ENCODE peak calls at places on chromosomes 5 and 9, in six cellular contexts. A is endothelial cell; Y is CD8-positive, alpha-beta T cell; Q is AG09309; B is HFFc6; P is fibroblast of lung. S is an unnamed sample.

GRCh38 chr5:76457685-76458491 is 54.8 kb downstream of the IQGAP2 start:
- DNase-seq in A (no peak), Y (no peak), Q (no peak), B (no peak), P (peak), S (no peak)

GRCh38 chr5:111043712-111044506 is 27.6 kb upstream of the TSLP start:
- DNase-seq in A (no peak), Y (no peak), Q (no peak), B (no peak), P (peak), S (no peak)

GRCh38 chr9:15856591-15856990 is 303.7 kb downstream of the CCDC171 start:
- DNase-seq in A (no peak), Y (no peak), Q (peak), B (peak), P (peak), S (no peak)

GRCh38 chr9:91758491-91758981 is 191.5 kb downstream of the ROR2 start:
- DNase-seq in A (peak), Y (no peak), Q (no peak), B (peak), P (peak), S (peak)

GRCh38 chr9:84349706-84350105 is 9.1 kb upstream of the SLC28A3 start:
- DNase-seq in A (no peak), Y (no peak), Q (no peak), B (no peak), P (no peak), S (no peak)

GRCh38 chr9:88076286-88077070 is 61.8 kb downstream of the SPATA31C2 start:
- DNase-seq in A (peak), Y (peak), Q (no peak), B (peak), P (peak), S (no peak)

GRCh38 chr5:4042311-4042710 is 446.7 kb downstream of the IRX1 start:
- DNase-seq in A (no peak), Y (no peak), Q (no peak), B (no peak), P (no peak), S (no peak)

GRCh38 chr5:33594006-33594405 is 153.2 kb downstream of the TARS1 start:
- DNase-seq in A (no peak), Y (no peak), Q (no peak), B (no peak), P (no peak), S (no peak)

GRCh38 chr5:509632-510185 is 14.5 kb downstream of the SLC9A3 start:
- DNase-seq in A (no peak), Y (no peak), Q (no peak), B (no peak), P (no peak), S (no peak)

GRCh38 chr9:72734631-72735030 is 213.2 kb downstream of the TMC1 start:
- DNase-seq in A (no peak), Y (no peak), Q (no peak), B (no peak), P (no peak), S (no peak)

GRCh38 chr5:6832272-6832671 is 119.0 kb downstream of the TENT4A start:
- DNase-seq in A (no peak), Y (no peak), Q (no peak), B (no peak), P (no peak), S (no peak)

GRCh38 chr5:174418809-174419522 is 305.4 kb upstream of the MSX2 start:
- DNase-seq in A (no peak), Y (no peak), Q (no peak), B (no peak), P (no peak), S (no peak)

GRCh38 chr5:134561871-134562296 is 36.4 kb downstream of the JADE2 start:
- DNase-seq in A (peak), Y (no peak), Q (no peak), B (peak), P (peak), S (no peak)

GRCh38 chr5:97903742-97904141 is 720.7 kb upstream of the RIOK2 start:
- DNase-seq in A (no peak), Y (no peak), Q (no peak), B (no peak), P (no peak), S (no peak)

GRCh38 chr9:8474937-8475336 is 675.4 kb upstream of the DMAC1 start:
- DNase-seq in A (no peak), Y (no peak), Q (no peak), B (no peak), P (no peak), S (no peak)

GRCh38 chr9:108254236-108254635 is 601.5 kb downstream of the ACTL7B start:
- DNase-seq in A (no peak), Y (no peak), Q (no peak), B (no peak), P (no peak), S (no peak)

GRCh38 chr9:93130861-93131481 is 3.1 kb downstream of the NINJ1 start:
- DNase-seq in A (peak), Y (no peak), Q (no peak), B (no peak), P (no peak), S (no peak)

GRCh38 chr9:92196909-92197308 is 81.7 kb upstream of the SPTLC1 start:
- DNase-seq in A (no peak), Y (no peak), Q (peak), B (peak), P (peak), S (no peak)

GRCh38 chr5:147346006-147346561 is 111.3 kb downstream of the STK32A start:
- DNase-seq in A (no peak), Y (no peak), Q (no peak), B (no peak), P (no peak), S (no peak)

GRCh38 chr5:127961006-127961763 is 122.4 kb upstream of the SLC12A2 start:
- DNase-seq in A (no peak), Y (no peak), Q (no peak), B (no peak), P (no peak), S (no peak)

GRCh38 chr9:129362287-129363098 is 184.4 kb upstream of the IER5L start:
- DNase-seq in A (no peak), Y (no peak), Q (no peak), B (no peak), P (no peak), S (no peak)

GRCh38 chr5:143968071-143968878 is 156.3 kb downstream of the HMHB1 start:
- DNase-seq in A (no peak), Y (no peak), Q (peak), B (peak), P (peak), S (peak)

GRCh38 chr5:1338518-1339070 is 6.3 kb downstream of the CLPTM1L start:
- DNase-seq in A (no peak), Y (no peak), Q (no peak), B (no peak), P (no peak), S (no peak)

GRCh38 chr5:159890141-159890540 is 26.1 kb upstream of the ADRA1B start:
- DNase-seq in A (no peak), Y (no peak), Q (no peak), B (no peak), P (no peak), S (no peak)

GRCh38 chr9:136143215-136144001 is 24.7 kb upstream of the TMEM250 start:
- DNase-seq in A (peak), Y (no peak), Q (no peak), B (no peak), P (no peak), S (no peak)

GRCh38 chr5:56950626-56951130 is 1.2 kb downstream of the MIER3 start:
- DNase-seq in A (peak), Y (peak), Q (peak), B (peak), P (peak), S (peak)

GRCh38 chr5:124996023-124996763 is 249.8 kb upstream of the ZNF608 start:
- DNase-seq in A (no peak), Y (no peak), Q (no peak), B (no peak), P (peak), S (no peak)

GRCh38 chr5:159724283-159724682 is 192.0 kb upstream of the ADRA1B start:
- DNase-seq in A (no peak), Y (no peak), Q (no peak), B (no peak), P (no peak), S (no peak)

GRCh38 chr9:115691097-115691496 is 462.5 kb upstream of the PAPPA start:
- DNase-seq in A (no peak), Y (no peak), Q (peak), B (peak), P (peak), S (no peak)

GRCh38 chr5:19270153-19270552 is 717.8 kb downstream of the CDH18 start:
- DNase-seq in A (no peak), Y (no peak), Q (no peak), B (no peak), P (no peak), S (no peak)

DNA sequence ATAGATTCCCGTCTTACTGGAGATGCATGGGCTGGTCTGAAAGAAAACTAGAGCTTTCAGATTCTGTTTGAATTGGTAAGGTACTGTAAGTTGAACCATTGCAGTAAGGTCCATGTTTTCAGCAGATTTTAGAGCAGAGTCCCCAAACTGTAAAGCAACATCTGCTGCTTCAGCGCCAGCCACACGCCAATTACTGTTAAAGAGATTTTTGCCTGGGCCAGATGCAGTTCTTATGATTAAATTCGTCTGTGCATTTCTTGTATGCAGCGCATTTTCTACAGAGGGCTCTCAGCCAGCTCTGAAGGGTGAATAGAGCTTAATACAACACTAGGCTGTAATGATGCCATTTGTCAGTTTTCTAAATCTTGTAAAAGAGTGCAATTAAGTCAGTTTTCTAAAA is 246.3 kb downstream of the COX7C start:
- DNase-seq in A (no peak), Y (no peak), Q (no peak), B (no peak), P (no peak), S (no peak)
- TF ChIP-seq CTCF in A (no peak), Y (no peak), Q (no peak), B (no peak), P (no peak), S (no peak)

GRCh38 chr9:90219548-90220118 is 423.0 kb downstream of the DIRAS2 start:
- DNase-seq in A (peak), Y (peak), Q (no peak), B (no peak), P (no peak), S (peak)
- TF ChIP-seq CTCF in A (peak), Y (no peak), Q (no peak), B (peak), P (peak), S (peak)

GRCh38 chr5:78760411-78761169 is 112.0 kb upstream of the LHFPL2 start:
- DNase-seq in A (no peak), Y (no peak), Q (no peak), B (no peak), P (no peak), S (no peak)
- TF ChIP-seq CTCF in A (no peak), Y (no peak), Q (peak), B (peak), P (peak), S (peak)

DNA sequence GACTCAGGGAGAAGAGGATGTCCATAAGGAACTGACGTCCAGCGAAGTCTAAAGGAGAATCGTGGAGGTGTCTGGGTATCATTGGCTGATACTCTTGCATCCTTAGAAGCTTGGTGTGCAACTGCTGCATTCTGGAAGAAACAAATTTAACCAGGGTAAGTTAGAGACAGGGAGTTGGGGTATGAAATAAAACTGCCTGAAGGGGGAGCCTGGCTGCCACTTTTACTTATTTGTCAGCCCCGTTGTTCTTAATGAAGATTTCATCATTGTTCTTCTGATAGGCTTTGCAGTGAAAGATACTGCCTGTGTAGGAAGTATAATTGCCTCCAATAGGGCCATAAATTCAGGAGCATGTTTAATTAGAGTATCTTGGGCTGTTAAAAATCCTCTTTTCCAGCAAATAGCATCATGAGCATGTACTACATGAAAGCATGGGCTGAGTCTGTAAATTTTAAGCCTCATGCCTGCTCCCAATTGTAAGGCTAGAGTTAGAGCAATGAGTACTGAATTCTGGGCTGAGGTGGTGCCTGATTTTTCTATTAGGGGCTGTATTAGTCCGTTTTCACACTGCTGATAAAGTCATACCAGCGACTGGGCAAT is 1264.5 kb upstream of the ACO1 start:
- DNase-seq in A (peak), Y (peak), Q (no peak), B (no peak), P (peak), S (peak)
- TF ChIP-seq CTCF in A (no peak), Y (peak), Q (no peak), B (no peak), P (peak), S (peak)

DNA sequence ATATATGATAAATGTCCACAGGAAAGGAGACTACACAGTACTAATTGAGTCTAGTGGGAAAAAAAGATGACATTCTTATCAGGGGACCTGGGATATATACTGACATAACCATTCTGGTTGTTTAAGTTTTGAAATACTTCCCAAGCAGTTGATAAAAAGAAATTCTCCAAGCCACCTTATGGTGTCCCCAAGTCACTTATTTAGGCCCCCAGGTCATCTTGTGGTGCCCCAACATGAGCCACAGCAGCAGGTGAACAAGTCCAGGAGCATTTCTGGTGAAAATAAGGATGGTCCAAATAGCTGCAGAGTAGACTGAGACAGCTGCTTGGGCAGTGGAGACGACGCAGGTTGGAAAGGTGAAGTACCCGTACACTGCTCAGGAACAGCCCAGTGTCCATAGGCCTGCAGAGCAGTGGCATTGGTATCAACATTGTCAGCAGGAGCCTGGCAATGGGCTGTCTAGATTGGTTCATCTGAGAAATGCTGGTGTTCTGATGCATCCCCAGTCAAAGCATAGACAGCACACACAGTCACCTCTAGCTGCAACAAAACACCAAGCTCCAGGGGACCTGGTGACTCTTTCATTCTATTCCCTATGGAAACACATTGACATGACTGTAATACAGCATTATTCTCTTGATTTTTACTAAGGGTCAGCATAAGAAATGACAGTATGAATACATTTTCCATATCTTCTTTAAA is 430.6 kb downstream of the NR2F1-AS1 start:
- DNase-seq in A (no peak), Y (no peak), Q (no peak), B (peak), P (no peak), S (no peak)
- TF ChIP-seq CTCF in A (no peak), Y (no peak), Q (no peak), B (no peak), P (no peak), S (no peak)

DNA sequence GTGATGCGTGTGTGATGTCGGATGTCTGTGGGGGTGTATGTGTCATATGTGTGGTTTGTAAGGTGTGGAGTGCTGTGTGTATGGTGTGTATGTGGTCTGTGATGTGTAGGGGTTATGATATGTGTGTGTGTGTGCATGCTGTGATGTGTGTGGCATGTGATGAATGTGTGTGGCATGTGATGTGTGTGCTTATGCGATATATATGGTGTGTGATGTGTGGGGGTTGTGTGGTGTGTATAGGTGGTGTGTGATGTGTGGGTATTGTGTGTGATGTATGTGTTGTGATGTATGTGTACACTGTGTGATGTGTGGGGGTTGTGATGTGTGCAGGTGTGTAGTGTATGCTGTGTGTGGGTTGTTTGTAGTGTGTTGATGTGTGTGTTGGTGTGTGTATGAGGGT is 9.2 kb upstream of the CRB2 start:
- DNase-seq in A (no peak), Y (no peak), Q (no peak), B (no peak), P (no peak), S (no peak)
- TF ChIP-seq CTCF in A (no peak), Y (no peak), Q (no peak), B (no peak), P (no peak), S (no peak)

GRCh38 chr5:53423724-53424123 is 56.7 kb upstream of the FST start:
- DNase-seq in A (no peak), Y (no peak), Q (no peak), B (no peak), P (peak), S (no peak)

GRCh38 chr5:53426517-53426839 is 54.0 kb upstream of the FST start:
- DNase-seq in A (no peak), Y (no peak), Q (no peak), B (no peak), P (no peak), S (no peak)

GRCh38 chr5:53425598-53426516 is 54.6 kb upstream of the FST start:
- DNase-seq in A (peak), Y (no peak), Q (no peak), B (no peak), P (peak), S (peak)

GRCh38 chr5:53426878-53427277 is 53.6 kb upstream of the FST start:
- DNase-seq in A (no peak), Y (no peak), Q (no peak), B (no peak), P (no peak), S (no peak)

DNA sequence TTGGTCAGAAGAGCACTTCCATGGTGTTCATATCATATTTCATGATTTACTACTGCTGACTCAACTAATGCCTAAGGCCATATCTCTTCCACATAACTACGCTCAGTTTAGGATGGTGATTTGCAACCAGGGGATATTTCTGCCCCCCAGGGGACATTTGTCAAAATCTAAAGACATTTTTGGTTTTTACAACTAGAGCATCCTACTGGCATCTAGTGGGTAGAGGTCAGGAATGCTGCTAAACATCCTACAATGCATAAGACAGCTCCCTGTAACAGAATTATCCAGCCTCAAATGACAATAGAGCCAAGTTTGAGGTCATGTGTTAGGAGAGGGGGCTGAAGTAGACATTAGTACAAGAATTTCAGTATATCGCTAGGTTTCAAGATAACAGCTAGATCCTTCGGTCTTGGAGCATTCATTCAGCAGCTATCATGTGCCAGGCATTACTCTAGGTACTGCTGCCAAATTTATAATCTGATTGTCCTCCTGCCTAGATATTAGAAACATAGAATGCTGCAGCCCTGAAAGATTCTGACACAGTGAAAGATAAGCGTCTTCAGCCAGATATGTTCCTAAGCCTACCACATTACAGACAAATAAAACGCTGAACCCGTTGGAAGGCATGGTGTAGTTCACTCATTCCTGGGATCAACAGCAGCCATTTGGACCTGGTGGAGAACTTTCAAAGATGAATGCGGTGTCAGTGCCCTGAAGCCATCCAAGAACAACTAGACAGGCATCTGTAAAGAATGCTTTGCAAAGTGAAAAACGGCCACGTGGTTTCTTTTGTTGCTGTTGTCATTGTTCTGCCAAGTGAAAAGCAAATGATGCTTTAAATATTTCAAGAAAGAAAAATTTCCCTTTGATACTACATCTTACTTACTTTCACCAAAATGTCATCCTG is 55.5 kb upstream of the FST start:
- DNase-seq in A (no peak), Y (no peak), Q (no peak), B (peak), P (peak), S (no peak)
- TF ChIP-seq CTCF in A (no peak), Y (no peak), Q (no peak), B (peak), P (no peak), S (no peak)

GRCh38 chr9:22379272-22379671 is 67.4 kb upstream of the DMRTA1 start:
- DNase-seq in A (no peak), Y (no peak), Q (no peak), B (no peak), P (no peak), S (no peak)

GRCh38 chr9:22374021-22374420 is 72.6 kb upstream of the DMRTA1 start:
- DNase-seq in A (no peak), Y (no peak), Q (no peak), B (no peak), P (no peak), S (no peak)
- TF ChIP-seq CTCF in A (no peak), Y (no peak), Q (no peak), B (no peak), P (no peak), S (no peak)

S was measured in GM20000.